ENCODE peak calls at places on chromosomes 3 and 15, in six cellular contexts. One of them, this sample, is unnamed.

GRCh38 chr15:101065570-101066221 is 146.5 kb downstream of the LRRK1 start:
- DNase-seq in HepG2: no peak
- DNase-seq in H1: no peak
- DNase-seq in SK-N-SH: no peak
- DNase-seq in K562: no peak
- DNase-seq in GM12878: no peak
- DNase-seq in this sample: no peak

GRCh38 chr3:37909067-37909911 is 47.6 kb downstream of the CTDSPL start:
- DNase-seq in HepG2: peak
- DNase-seq in H1: no peak
- DNase-seq in SK-N-SH: no peak
- DNase-seq in K562: no peak
- DNase-seq in GM12878: no peak
- DNase-seq in this sample: no peak

GRCh38 chr15:25406846-25407245 is 32.0 kb downstream of the UBE3A start:
- DNase-seq in HepG2: no peak
- DNase-seq in H1: no peak
- DNase-seq in SK-N-SH: no peak
- DNase-seq in K562: no peak
- DNase-seq in GM12878: no peak
- DNase-seq in this sample: no peak

GRCh38 chr3:111373861-111374260 is 168.1 kb upstream of the CD96 start:
- DNase-seq in HepG2: no peak
- DNase-seq in H1: no peak
- DNase-seq in SK-N-SH: no peak
- DNase-seq in K562: no peak
- DNase-seq in GM12878: no peak
- DNase-seq in this sample: no peak

GRCh38 chr3:33063651-33064051 is 33.3 kb downstream of the GLB1 start:
- DNase-seq in HepG2: no peak
- DNase-seq in H1: no peak
- DNase-seq in SK-N-SH: no peak
- DNase-seq in K562: no peak
- DNase-seq in GM12878: peak
- DNase-seq in this sample: no peak

GRCh38 chr3:140277886-140278285 is 342.9 kb downstream of the CLSTN2 start:
- DNase-seq in HepG2: no peak
- DNase-seq in H1: no peak
- DNase-seq in SK-N-SH: no peak
- DNase-seq in K562: no peak
- DNase-seq in GM12878: no peak
- DNase-seq in this sample: no peak

GRCh38 chr3:142459929-142460328 is 12.1 kb upstream of the XRN1 start:
- DNase-seq in HepG2: no peak
- DNase-seq in H1: no peak
- DNase-seq in SK-N-SH: no peak
- DNase-seq in K562: no peak
- DNase-seq in GM12878: no peak
- DNase-seq in this sample: no peak

GRCh38 chr3:11380314-11380713 is 108.1 kb downstream of the ATG7 start:
- DNase-seq in HepG2: peak
- DNase-seq in H1: no peak
- DNase-seq in SK-N-SH: no peak
- DNase-seq in K562: no peak
- DNase-seq in GM12878: no peak
- DNase-seq in this sample: no peak

GRCh38 chr3:119894195-119894594 is 112.3 kb downstream of the NR1I2 start:
- DNase-seq in HepG2: no peak
- DNase-seq in H1: no peak
- DNase-seq in SK-N-SH: no peak
- DNase-seq in K562: no peak
- DNase-seq in GM12878: no peak
- DNase-seq in this sample: no peak

GRCh38 chr3:184748219-184749135 is 36.6 kb upstream of the MAGEF1 start:
- DNase-seq in HepG2: peak
- DNase-seq in H1: no peak
- DNase-seq in SK-N-SH: peak
- DNase-seq in K562: peak
- DNase-seq in GM12878: peak
- DNase-seq in this sample: peak

GRCh38 chr15:90829942-90830440 is 38.4 kb upstream of the FURIN start:
- DNase-seq in HepG2: no peak
- DNase-seq in H1: no peak
- DNase-seq in SK-N-SH: no peak
- DNase-seq in K562: no peak
- DNase-seq in GM12878: no peak
- DNase-seq in this sample: no peak

GRCh38 chr3:22231061-22231460 is 480.1 kb upstream of the ZNF385D start:
- DNase-seq in HepG2: no peak
- DNase-seq in H1: no peak
- DNase-seq in SK-N-SH: no peak
- DNase-seq in K562: no peak
- DNase-seq in GM12878: no peak
- DNase-seq in this sample: no peak

GRCh38 chr15:65082303-65082958 is 5.9 kb downstream of the KBTBD13 start:
- DNase-seq in HepG2: no peak
- DNase-seq in H1: no peak
- DNase-seq in SK-N-SH: peak
- DNase-seq in K562: no peak
- DNase-seq in GM12878: no peak
- DNase-seq in this sample: no peak

GRCh38 chr3:60829058-60829457 is 422.2 kb downstream of the FHIT start:
- DNase-seq in HepG2: no peak
- DNase-seq in H1: no peak
- DNase-seq in SK-N-SH: no peak
- DNase-seq in K562: no peak
- DNase-seq in GM12878: no peak
- DNase-seq in this sample: no peak

GRCh38 chr3:49017646-49017977 is 768 bp downstream of the DALRD3 start:
- DNase-seq in HepG2: no peak
- DNase-seq in H1: peak
- DNase-seq in SK-N-SH: no peak
- DNase-seq in K562: peak
- DNase-seq in GM12878: no peak
- DNase-seq in this sample: no peak

GRCh38 chr3:12963184-12963868 is 109.9 kb downstream of the IQSEC1 start:
- DNase-seq in HepG2: no peak
- DNase-seq in H1: no peak
- DNase-seq in SK-N-SH: no peak
- DNase-seq in K562: no peak
- DNase-seq in GM12878: no peak
- DNase-seq in this sample: no peak

GRCh38 chr3:74535281-74535680 is 79.2 kb downstream of the CNTN3 start:
- DNase-seq in HepG2: no peak
- DNase-seq in H1: no peak
- DNase-seq in SK-N-SH: no peak
- DNase-seq in K562: no peak
- DNase-seq in GM12878: no peak
- DNase-seq in this sample: no peak

GRCh38 chr3:27716309-27716708 is 5.8 kb downstream of the EOMES start:
- DNase-seq in HepG2: no peak
- DNase-seq in H1: no peak
- DNase-seq in SK-N-SH: no peak
- DNase-seq in K562: no peak
- DNase-seq in GM12878: no peak
- DNase-seq in this sample: no peak

GRCh38 chr3:172449468-172450149 is 1.4 kb upstream of the GHSR start:
- DNase-seq in HepG2: no peak
- DNase-seq in H1: peak
- DNase-seq in SK-N-SH: peak
- DNase-seq in K562: peak
- DNase-seq in GM12878: no peak
- DNase-seq in this sample: no peak

GRCh38 chr15:95948371-95948770 is 382.1 kb upstream of the NR2F2 start:
- DNase-seq in HepG2: no peak
- DNase-seq in H1: no peak
- DNase-seq in SK-N-SH: no peak
- DNase-seq in K562: no peak
- DNase-seq in GM12878: no peak
- DNase-seq in this sample: no peak

GRCh38 chr15:95944193-95944592 is 386.3 kb upstream of the NR2F2 start:
- DNase-seq in HepG2: peak
- DNase-seq in H1: no peak
- DNase-seq in SK-N-SH: no peak
- DNase-seq in K562: no peak
- DNase-seq in GM12878: no peak
- DNase-seq in this sample: no peak

GRCh38 chr15:95946241-95946640 is 384.3 kb upstream of the NR2F2 start:
- DNase-seq in HepG2: no peak
- DNase-seq in H1: no peak
- DNase-seq in SK-N-SH: no peak
- DNase-seq in K562: no peak
- DNase-seq in GM12878: no peak
- DNase-seq in this sample: no peak

GRCh38 chr15:95944856-95945255 is 385.6 kb upstream of the NR2F2 start:
- DNase-seq in HepG2: no peak
- DNase-seq in H1: no peak
- DNase-seq in SK-N-SH: no peak
- DNase-seq in K562: no peak
- DNase-seq in GM12878: no peak
- DNase-seq in this sample: no peak

DNA sequence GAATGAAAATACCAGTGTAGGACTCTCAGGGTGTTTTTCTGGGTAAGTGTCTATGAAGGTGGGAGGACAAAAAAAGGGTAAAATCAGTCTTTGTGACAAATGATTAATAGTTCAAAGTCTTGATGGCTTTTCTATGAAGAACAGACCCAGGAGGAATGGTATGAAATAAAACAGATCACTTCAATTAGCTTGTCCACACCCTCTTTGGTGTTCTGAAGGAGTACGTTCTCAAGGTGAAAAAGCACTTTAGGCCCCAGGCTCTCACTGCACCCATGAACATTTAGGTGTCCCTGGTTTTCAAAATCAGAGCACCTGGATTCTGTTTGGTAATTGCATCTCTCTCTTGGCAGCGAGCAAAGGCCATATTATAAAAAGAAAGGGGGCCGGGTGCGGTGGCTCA is 383.6 kb upstream of the NR2F2 start:
- DNase-seq in HepG2: no peak
- DNase-seq in H1: no peak
- DNase-seq in SK-N-SH: no peak
- DNase-seq in K562: no peak
- DNase-seq in GM12878: no peak
- DNase-seq in this sample: no peak
- TF ChIP-seq SIN3A in HepG2: no peak
- TF ChIP-seq SIN3A in H1: no peak
- TF ChIP-seq SIN3A in SK-N-SH: no peak
- TF ChIP-seq SIN3A in K562: no peak
- TF ChIP-seq SIN3A in GM12878: no peak
- TF ChIP-seq SIN3A in this sample: no peak

GRCh38 chr3:112635674-112636073 is 5.3 kb downstream of the CCDC80 start:
- DNase-seq in HepG2: no peak
- DNase-seq in H1: no peak
- DNase-seq in SK-N-SH: peak
- DNase-seq in K562: no peak
- DNase-seq in GM12878: no peak
- DNase-seq in this sample: no peak
- H3K9ac ChIP-seq in HepG2: no peak
- H3K9ac ChIP-seq in H1: no peak
- H3K9ac ChIP-seq in SK-N-SH: peak
- H3K9ac ChIP-seq in K562: no peak
- H3K9ac ChIP-seq in GM12878: no peak
- H3K9ac ChIP-seq in this sample: no peak

GRCh38 chr15:63292241-63292640 is 14.8 kb downstream of the APH1B start:
- DNase-seq in HepG2: no peak
- DNase-seq in H1: no peak
- DNase-seq in SK-N-SH: no peak
- DNase-seq in K562: no peak
- DNase-seq in GM12878: no peak
- DNase-seq in this sample: no peak

GRCh38 chr15:63292771-63293170 is 15.4 kb downstream of the APH1B start:
- DNase-seq in HepG2: no peak
- DNase-seq in H1: no peak
- DNase-seq in SK-N-SH: no peak
- DNase-seq in K562: no peak
- DNase-seq in GM12878: no peak
- DNase-seq in this sample: no peak

GRCh38 chr15:63288778-63289378 is 11.5 kb downstream of the APH1B start:
- DNase-seq in HepG2: peak
- DNase-seq in H1: no peak
- DNase-seq in SK-N-SH: peak
- DNase-seq in K562: peak
- DNase-seq in GM12878: no peak
- DNase-seq in this sample: peak

GRCh38 chr15:63294354-63294753 is 16.9 kb downstream of the APH1B start:
- DNase-seq in HepG2: no peak
- DNase-seq in H1: no peak
- DNase-seq in SK-N-SH: no peak
- DNase-seq in K562: no peak
- DNase-seq in GM12878: no peak
- DNase-seq in this sample: no peak

DNA sequence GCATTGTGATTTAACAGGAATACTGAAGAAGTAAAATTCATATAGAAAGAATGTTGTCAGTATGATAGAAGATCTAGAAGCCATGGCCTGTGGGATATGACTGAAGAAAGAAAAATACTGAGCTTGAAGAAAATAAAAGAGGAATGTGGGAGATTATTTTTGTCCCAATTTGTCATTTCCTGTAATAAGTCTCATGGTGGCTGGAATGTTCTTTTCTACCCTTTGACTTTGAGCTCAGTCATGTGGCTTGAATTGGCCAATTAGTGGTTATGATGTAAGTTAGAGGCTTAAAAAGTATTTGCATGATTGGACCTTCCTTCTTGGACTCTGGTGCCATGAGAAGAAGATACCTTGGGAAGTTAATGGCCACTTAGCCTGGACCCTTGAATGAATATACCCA is 14.1 kb downstream of the APH1B start:
- DNase-seq in HepG2: no peak
- DNase-seq in H1: no peak
- DNase-seq in SK-N-SH: no peak
- DNase-seq in K562: no peak
- DNase-seq in GM12878: no peak
- DNase-seq in this sample: no peak
- TF ChIP-seq SIN3A in HepG2: no peak
- TF ChIP-seq SIN3A in H1: no peak
- TF ChIP-seq SIN3A in SK-N-SH: no peak
- TF ChIP-seq SIN3A in K562: no peak
- TF ChIP-seq SIN3A in GM12878: no peak
- TF ChIP-seq SIN3A in this sample: no peak

DNA sequence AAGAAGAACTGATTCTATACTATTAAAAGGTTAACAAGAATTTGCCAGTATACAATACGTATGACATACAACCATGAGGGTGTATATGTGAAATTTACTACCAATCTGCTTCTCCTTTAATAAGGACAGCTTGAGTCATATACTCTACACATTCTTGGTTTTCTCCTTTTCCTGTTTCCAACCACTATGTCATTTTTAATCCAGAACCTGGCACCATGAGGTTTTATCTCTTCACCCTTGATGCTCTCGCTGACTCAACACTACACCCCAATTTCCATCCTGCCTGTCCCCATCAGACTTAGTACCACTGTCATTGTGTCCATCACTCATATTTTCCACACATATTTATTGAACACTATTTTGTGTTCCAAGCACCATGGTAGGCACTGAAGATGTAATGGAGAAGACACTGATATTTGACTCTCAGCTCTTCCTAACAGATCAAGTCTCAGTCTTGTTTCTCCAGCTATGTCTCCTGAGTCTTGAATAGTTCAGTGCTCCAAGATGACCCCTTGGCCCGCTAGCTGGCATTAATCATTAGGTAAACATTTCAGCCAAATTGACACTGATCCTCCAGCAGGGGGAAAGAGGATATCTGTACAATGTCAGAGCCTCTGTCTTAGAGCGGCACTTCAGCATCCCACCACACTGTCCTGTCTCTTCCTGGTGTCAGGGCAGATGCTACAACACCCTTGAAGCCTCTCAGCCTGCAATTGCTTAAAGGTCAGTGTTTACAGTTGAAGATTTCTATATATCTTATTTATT is 11.2 kb upstream of the COL8A1 start:
- DNase-seq in HepG2: no peak
- DNase-seq in H1: no peak
- DNase-seq in SK-N-SH: no peak
- DNase-seq in K562: no peak
- DNase-seq in GM12878: no peak
- DNase-seq in this sample: no peak
- H3K9ac ChIP-seq in HepG2: no peak
- H3K9ac ChIP-seq in H1: no peak
- H3K9ac ChIP-seq in SK-N-SH: no peak
- H3K9ac ChIP-seq in K562: no peak
- H3K9ac ChIP-seq in GM12878: no peak
- H3K9ac ChIP-seq in this sample: no peak

This sample was measured in HCT116.